ENCODE peak calls at places on chromosomes 7 and 10, in seven cellular contexts. B is heart right ventricle, H is cardiac muscle cell, T is SK-N-SH, U is ovary, S is tibial artery, L is bronchial epithelial cell. N is an unnamed sample.

GRCh38 chr10:105538933-105539332 is 897.8 kb downstream of the SORCS3 start:
- DNase-seq in L (no peak), B (no peak), S (no peak), T (no peak), H (no peak), U (no peak), N (no peak)

GRCh38 chr7:156640949-156641485 is 443 bp downstream of the RNF32 start:
- DNase-seq in L (peak), U (no peak), S (no peak), T (no peak), B (peak), H (peak), N (peak)

GRCh38 chr10:92822060-92822634 is 26.2 kb upstream of the EXOC6 start:
- DNase-seq in H (peak), T (no peak), U (no peak), S (no peak), B (no peak), L (peak), N (peak)

GRCh38 chr10:74910604-74911355 is 84.4 kb downstream of the KAT6B start:
- DNase-seq in H (no peak), L (no peak), T (no peak), S (no peak), B (no peak), U (no peak), N (no peak)

GRCh38 chr7:68400783-68401182 is 1197.5 kb upstream of the AUTS2 start:
- DNase-seq in B (no peak), L (no peak), S (no peak), T (no peak), H (no peak), U (no peak), N (no peak)

GRCh38 chr7:95540366-95540765 is 54.6 kb downstream of the ASB4 start:
- DNase-seq in S (no peak), B (no peak), H (no peak), U (no peak), T (no peak), L (no peak), N (no peak)

GRCh38 chr10:77965294-77965693 is 38.7 kb upstream of the DLG5 start:
- DNase-seq in S (no peak), U (no peak), B (no peak), H (peak), T (no peak), L (peak), N (no peak)

GRCh38 chr7:9711259-9711658 is 1262.4 kb upstream of the PHF14 start:
- DNase-seq in S (no peak), B (no peak), H (no peak), U (no peak), L (peak), T (no peak), N (no peak)

GRCh38 chr10:131850490-131850880 is 50.3 kb upstream of the PPP2R2D start:
- DNase-seq in T (no peak), B (no peak), H (peak), U (no peak), L (no peak), S (peak), N (no peak)

GRCh38 chr7:5063698-5064097 is 18.0 kb downstream of the RBAK start:
- DNase-seq in U (no peak), T (no peak), H (no peak), L (peak), S (no peak), B (no peak), N (no peak)

GRCh38 chr10:69086131-69086530 is 1.8 kb upstream of the SRGN start:
- DNase-seq in S (no peak), B (peak), T (no peak), L (no peak), H (peak), U (no peak), N (no peak)

GRCh38 chr10:36446873-36447272 is 678.5 kb upstream of the ANKRD30A start:
- DNase-seq in L (peak), S (peak), U (no peak), B (peak), H (peak), T (peak), N (no peak)

GRCh38 chr10:33899578-33900531 is 565.4 kb upstream of the NRP1 start:
- DNase-seq in H (peak), U (no peak), L (peak), T (no peak), S (no peak), B (no peak), N (no peak)

GRCh38 chr10:77799352-77799751 is 127.2 kb downstream of the DLG5 start:
- DNase-seq in H (no peak), B (no peak), L (no peak), U (no peak), T (no peak), S (peak), N (no peak)

GRCh38 chr7:96426027-96426426 is 104.1 kb upstream of the SLC25A13 start:
- DNase-seq in H (peak), T (no peak), S (no peak), B (no peak), L (peak), U (no peak), N (peak)

GRCh38 chr10:19576576-19576975 is 239.7 kb upstream of the PLXDC2 start:
- DNase-seq in U (no peak), L (no peak), S (no peak), B (no peak), T (no peak), H (peak), N (no peak)

GRCh38 chr10:24419067-24419466 is 210.1 kb downstream of the KIAA1217 start:
- DNase-seq in S (no peak), L (no peak), U (no peak), H (no peak), B (no peak), T (no peak), N (no peak)

GRCh38 chr10:46547881-46548780 is 8.3 kb downstream of the GPRIN2 start:
- DNase-seq in S (no peak), T (no peak), H (no peak), L (no peak), U (peak), B (peak), N (peak)

GRCh38 chr7:66921918-66922486 is 977 bp downstream of the TMEM248 start:
- DNase-seq in T (peak), L (peak), B (no peak), H (no peak), S (no peak), U (no peak), N (no peak)

GRCh38 chr10:51231754-51232153 is 157.5 kb downstream of the PRKG1 start:
- DNase-seq in H (no peak), L (no peak), S (no peak), B (no peak), T (no peak), U (no peak), N (no peak)

GRCh38 chr7:20104696-20105095 is 112.5 kb downstream of the MACC1 start:
- DNase-seq in S (no peak), B (no peak), H (no peak), U (no peak), T (no peak), L (no peak), N (no peak)

GRCh38 chr7:116363637-116364432 is 135.7 kb upstream of the CAV2 start:
- DNase-seq in L (peak), T (no peak), S (no peak), B (no peak), H (peak), U (no peak), N (no peak)

GRCh38 chr7:36658603-36659516 is 65.4 kb downstream of the AOAH start:
- DNase-seq in H (peak), U (no peak), S (no peak), B (peak), T (no peak), L (peak), N (peak)

GRCh38 chr10:59018977-59019376 is 157.5 kb upstream of the PHYHIPL start:
- DNase-seq in B (no peak), L (no peak), T (no peak), U (no peak), S (no peak), H (no peak), N (no peak)

GRCh38 chr10:23479798-23480473 is 41.1 kb downstream of the OTUD1 start:
- DNase-seq in L (no peak), T (no peak), U (no peak), H (peak), S (no peak), B (no peak), N (no peak)

GRCh38 chr7:100692578-100692961 is 1.5 kb downstream of the GIGYF1 start:
- DNase-seq in T (no peak), H (no peak), B (no peak), U (no peak), S (no peak), L (no peak), N (no peak)

GRCh38 chr10:76916536-76916935 is 721.1 kb downstream of the KCNMA1 start:
- DNase-seq in H (no peak), T (no peak), L (peak), S (no peak), U (no peak), B (no peak), N (no peak)

GRCh38 chr7:15937571-15937970 is 251.1 kb upstream of the MEOX2 start:
- DNase-seq in U (no peak), S (no peak), H (peak), L (no peak), T (no peak), B (no peak), N (no peak)

GRCh38 chr10:127196955-127197432 is 603 bp upstream of the INSYN2A start:
- DNase-seq in L (no peak), B (no peak), T (no peak), U (no peak), H (no peak), S (no peak), N (no peak)

GRCh38 chr10:29279779-29280535 is 8.9 kb upstream of the LYZL1 start:
- DNase-seq in S (no peak), B (no peak), H (no peak), U (no peak), L (no peak), T (no peak), N (no peak)

GRCh38 chr10:79923145-79923544 is 25.8 kb downstream of the SFTPD start:
- DNase-seq in U (no peak), B (no peak), S (no peak), H (no peak), T (no peak), L (no peak), N (no peak)

GRCh38 chr10:60729106-60729505 is 49.2 kb upstream of the CDK1 start:
- DNase-seq in T (no peak), H (no peak), L (no peak), U (no peak), S (no peak), B (no peak), N (no peak)

GRCh38 chr10:128046934-128047251 is 79.3 kb downstream of the MKI67 start:
- DNase-seq in S (no peak), T (no peak), L (no peak), U (no peak), H (no peak), B (no peak), N (no peak)

GRCh38 chr10:97553575-97554100 is 18.9 kb upstream of the ANKRD2 start:
- DNase-seq in S (peak), H (peak), B (peak), U (peak), T (peak), L (peak), N (peak)

GRCh38 chr7:129797224-129797789 is 155.5 kb downstream of the UBE2H start:
- DNase-seq in H (no peak), T (peak), L (no peak), S (no peak), U (no peak), B (no peak), N (no peak)

GRCh38 chr7:28685291-28685659 is 272.9 kb downstream of the TRIL start:
- DNase-seq in U (peak), B (peak), H (no peak), L (no peak), T (peak), S (peak), N (no peak)

DNA sequence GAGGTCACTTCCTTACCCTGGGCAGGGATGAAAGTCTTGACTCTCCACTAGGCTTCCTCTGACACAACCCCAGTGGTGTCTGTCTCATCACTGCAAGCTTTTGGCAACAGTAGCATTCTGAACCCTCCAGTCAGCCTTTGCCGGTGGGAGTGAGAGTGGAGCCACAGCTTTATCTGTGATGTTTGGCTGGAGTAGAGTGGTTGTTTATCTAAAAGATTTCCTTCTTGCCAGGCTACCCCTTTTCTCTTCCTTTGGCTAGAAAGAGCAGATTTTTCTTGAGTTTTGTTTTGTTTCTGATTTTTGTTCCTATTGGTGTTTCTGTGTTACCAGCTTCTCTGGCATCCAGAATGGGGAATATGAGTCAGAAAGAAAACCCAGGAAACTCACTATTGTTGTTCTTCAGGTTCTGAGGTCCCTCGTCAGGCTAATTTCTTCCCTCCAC is 98.9 kb upstream of the KIF5B start:
- DNase-seq in S (no peak), L (peak), U (no peak), T (no peak), H (peak), B (no peak), N (no peak)
- TF ChIP-seq CTCF in S (no peak), L (no peak), U (no peak), T (no peak), H (no peak), B (no peak), N (no peak)

GRCh38 chr10:102134416-102134815 is 1.6 kb downstream of the PPRC1 start:
- DNase-seq in B (no peak), T (no peak), S (no peak), L (no peak), U (no peak), H (no peak), N (no peak)

GRCh38 chr10:102131286-102132170 is 1.3 kb upstream of the PPRC1 start:
- DNase-seq in H (no peak), S (no peak), T (no peak), U (no peak), B (no peak), L (peak), N (no peak)

GRCh38 chr10:102132193-102132562 is 662 bp upstream of the PPRC1 start:
- DNase-seq in S (no peak), L (no peak), B (no peak), H (no peak), T (no peak), U (no peak), N (no peak)

GRCh38 chr10:102133373-102134195 is 744 bp downstream of the PPRC1 start:
- DNase-seq in S (peak), T (peak), B (peak), U (peak), L (peak), H (peak), N (peak)

GRCh38 chr10:102132563-102133372 is at the start of gene PPRC1:
- DNase-seq in T (peak), S (peak), L (peak), B (peak), H (peak), U (peak), N (peak)
- TF ChIP-seq CTCF in T (peak), S (peak), L (peak), B (peak), H (peak), U (peak), N (peak)

DNA sequence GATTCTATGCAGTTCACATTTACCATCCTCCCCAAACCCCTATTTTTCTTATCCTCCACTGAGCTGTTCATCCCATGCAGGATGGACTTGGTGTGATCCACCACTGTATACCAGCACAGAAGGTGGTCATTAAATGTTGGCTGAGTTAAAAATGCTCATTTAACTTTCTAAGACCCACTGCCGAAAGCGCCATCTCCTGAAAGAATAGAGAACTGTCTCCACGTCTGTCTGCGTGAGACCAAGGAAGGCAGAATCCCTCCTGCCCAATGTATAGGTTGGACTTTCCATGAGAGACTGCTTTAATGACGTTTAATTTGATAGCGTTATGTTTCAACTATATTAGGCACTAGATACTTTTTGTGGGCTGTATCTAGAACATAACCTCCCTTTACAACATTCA is 124.3 kb downstream of the GPAM start:
- DNase-seq in T (no peak), B (no peak), L (no peak), U (no peak), S (no peak), H (no peak), N (no peak)
- TF ChIP-seq CTCF in T (no peak), B (no peak), L (no peak), U (no peak), S (no peak), H (no peak), N (no peak)

DNA sequence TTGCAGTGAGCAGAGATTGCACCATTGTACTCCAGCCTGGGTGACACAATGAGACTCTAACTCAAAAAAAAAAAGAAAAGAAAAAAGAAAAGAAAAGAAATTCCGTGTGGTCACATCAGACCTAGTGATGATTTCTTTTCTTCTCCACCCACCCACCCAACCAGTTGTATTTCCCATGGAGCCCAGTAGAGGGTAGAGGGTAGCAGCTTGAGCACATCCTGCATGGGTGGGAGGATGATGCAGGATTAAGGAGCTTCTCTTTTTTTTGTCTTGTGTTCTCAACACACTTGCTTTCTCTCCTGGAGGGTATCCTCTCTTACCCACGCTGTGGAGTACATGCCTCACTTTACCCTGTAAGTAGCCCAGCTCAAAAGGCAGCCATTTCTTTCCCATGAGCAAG is 118.6 kb upstream of the CARD11 start:
- DNase-seq in S (no peak), T (peak), B (no peak), H (peak), U (no peak), L (no peak), N (no peak)
- TF ChIP-seq CTCF in S (no peak), T (no peak), B (no peak), H (peak), U (no peak), L (no peak), N (no peak)